ENCODE peak calls at places on chromosome 2, in six cellular contexts. J is right lobe of liver; Q is CD8-positive, alpha-beta memory T cell; C is right atrium auricular region; U is Peyer's patch; O is GM23248. L is an unnamed sample. For H3K4me1, the result is how much of the 10 kb centered on the place peaks cover.

GRCh38 chr2:219446101-219446504 is 11.5 kb downstream of the SPEG start:
- DNase-seq in O (peak), J (no peak), Q (no peak), U (no peak), C (no peak), L (no peak)

GRCh38 chr2:55154525-55155030 is 77.5 kb downstream of the CLHC1 start:
- DNase-seq in C (no peak), U (no peak), Q (no peak), J (no peak), O (no peak), L (no peak)

GRCh38 chr2:239194731-239195317 is 206.0 kb downstream of the HDAC4 start:
- DNase-seq in J (peak), O (no peak), Q (no peak), C (no peak), U (no peak), L (no peak)

GRCh38 chr2:181948227-181948626 is 37.4 kb upstream of the PPP1R1C start:
- DNase-seq in Q (no peak), U (no peak), C (no peak), O (no peak), J (no peak), L (no peak)

GRCh38 chr2:204251977-204252376 is 293.3 kb upstream of the PARD3B start:
- DNase-seq in O (no peak), U (no peak), J (no peak), Q (no peak), C (no peak), L (no peak)

GRCh38 chr2:227472265-227473018 is 486 bp downstream of the AGFG1 start:
- DNase-seq in J (peak), C (no peak), U (peak), O (peak), Q (peak), L (peak)

GRCh38 chr2:66683068-66683467 is 248.1 kb downstream of the MEIS1 start:
- DNase-seq in C (no peak), J (no peak), Q (no peak), U (no peak), O (no peak), L (no peak)

GRCh38 chr2:27963454-27963853 is 72.9 kb downstream of the BABAM2 start:
- DNase-seq in O (no peak), J (no peak), Q (no peak), C (no peak), U (no peak), L (no peak)

GRCh38 chr2:102385522-102385921 is 29.9 kb downstream of the IL18R1 start:
- DNase-seq in Q (no peak), C (no peak), U (no peak), O (peak), J (no peak), L (no peak)

GRCh38 chr2:141994066-141994465 is 136.8 kb downstream of the LRP1B start:
- DNase-seq in Q (no peak), U (no peak), J (no peak), C (no peak), O (no peak), L (no peak)

GRCh38 chr2:164145093-164145987 is 409.5 kb upstream of the FIGN start:
- DNase-seq in J (no peak), U (no peak), Q (no peak), C (no peak), O (peak), L (no peak)

GRCh38 chr2:56133931-56134629 is 49.7 kb upstream of the CCDC85A start:
- DNase-seq in O (no peak), Q (no peak), U (no peak), J (no peak), C (no peak), L (no peak)

GRCh38 chr2:143081616-143082015 is 47.6 kb upstream of the ARHGAP15 start:
- DNase-seq in O (peak), Q (no peak), U (no peak), C (no peak), J (no peak), L (no peak)

GRCh38 chr2:101361519-101361918 is 25.8 kb downstream of the CREG2 start:
- DNase-seq in C (no peak), U (no peak), O (peak), Q (no peak), J (no peak), L (no peak)

GRCh38 chr2:102520801-102521200 is 47.8 kb downstream of the SLC9A4 start:
- DNase-seq in U (no peak), O (no peak), C (no peak), J (no peak), Q (no peak), L (no peak)

GRCh38 chr2:101153077-101153707 is 2.0 kb upstream of the TBC1D8 start:
- DNase-seq in U (no peak), C (no peak), O (no peak), Q (no peak), J (no peak), L (no peak)

GRCh38 chr2:183149489-183149888 is 25.2 kb downstream of the NUP35 start:
- DNase-seq in C (no peak), J (no peak), O (peak), U (no peak), Q (no peak), L (no peak)

DNA sequence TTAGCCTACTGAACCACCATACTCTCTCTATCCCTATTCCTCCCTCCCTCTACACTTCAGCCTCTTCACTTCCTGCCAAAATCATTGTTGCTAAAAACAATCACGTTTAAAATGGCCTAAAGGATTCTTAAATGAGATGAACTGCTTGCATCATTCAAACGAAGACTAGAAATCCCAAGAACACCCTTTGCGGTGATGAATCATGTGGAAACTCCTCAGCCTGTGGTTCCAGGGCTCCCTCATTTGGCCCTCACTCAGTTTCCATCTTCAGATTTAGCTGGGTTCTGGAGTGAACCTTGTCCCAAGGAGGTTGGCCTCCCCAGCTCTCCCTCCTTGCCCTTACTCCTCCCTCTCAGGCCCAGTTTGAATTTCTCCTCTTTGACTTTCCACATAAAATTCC is 125.6 kb upstream of the CDC42EP3 start:
- DNase-seq in O (peak), C (no peak), J (no peak), U (no peak), Q (no peak), L (no peak)
- H3K27ac ChIP-seq in O (peak), C (no peak), J (no peak), U (no peak), Q (no peak), L (no peak)

DNA sequence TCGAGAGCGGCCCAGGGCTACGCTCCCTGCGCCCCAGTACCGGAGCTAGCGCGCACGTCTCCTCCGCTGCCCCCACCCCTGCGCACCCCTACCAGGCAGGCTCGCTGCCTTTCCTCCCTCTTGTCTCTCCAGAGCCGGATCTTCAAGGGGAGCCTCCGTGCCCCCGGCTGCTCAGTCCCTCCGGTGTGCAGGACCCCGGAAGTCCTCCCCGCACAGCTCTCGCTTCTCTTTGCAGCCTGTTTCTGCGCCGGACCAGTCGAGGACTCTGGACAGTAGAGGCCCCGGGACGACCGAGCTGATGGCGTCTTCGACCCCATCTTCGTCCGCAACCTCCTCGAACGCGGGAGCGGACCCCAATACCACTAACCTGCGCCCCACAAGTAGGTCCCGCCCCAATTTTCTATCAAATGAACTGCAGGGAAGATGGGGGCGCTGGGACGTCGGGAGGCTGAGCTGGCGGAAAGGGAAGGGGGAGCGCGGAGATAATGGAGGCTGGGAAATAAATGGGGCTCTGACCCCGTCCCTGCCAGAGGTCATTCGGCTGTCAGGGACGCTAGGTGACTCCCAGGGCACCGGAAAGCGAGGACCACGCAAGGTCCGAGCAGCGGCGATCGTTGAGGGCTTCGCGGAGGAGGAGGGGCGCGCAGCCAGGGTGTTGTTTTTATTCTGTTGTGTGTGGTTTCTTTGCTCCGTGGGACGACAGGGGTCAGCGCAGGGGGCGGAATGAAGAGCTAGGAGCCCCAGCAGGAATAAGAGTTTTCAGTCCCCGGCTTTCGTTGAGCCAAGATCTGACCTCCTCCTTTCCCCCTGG is 1.8 kb downstream of the GAD1 start:
- DNase-seq in Q (no peak), U (no peak), J (no peak), O (peak), C (no peak), L (no peak)
- H3K4me1 ChIP-seq in Q (half or more), U (under half), J (under half), O (under half), C (half or more), L (under half)

DNA sequence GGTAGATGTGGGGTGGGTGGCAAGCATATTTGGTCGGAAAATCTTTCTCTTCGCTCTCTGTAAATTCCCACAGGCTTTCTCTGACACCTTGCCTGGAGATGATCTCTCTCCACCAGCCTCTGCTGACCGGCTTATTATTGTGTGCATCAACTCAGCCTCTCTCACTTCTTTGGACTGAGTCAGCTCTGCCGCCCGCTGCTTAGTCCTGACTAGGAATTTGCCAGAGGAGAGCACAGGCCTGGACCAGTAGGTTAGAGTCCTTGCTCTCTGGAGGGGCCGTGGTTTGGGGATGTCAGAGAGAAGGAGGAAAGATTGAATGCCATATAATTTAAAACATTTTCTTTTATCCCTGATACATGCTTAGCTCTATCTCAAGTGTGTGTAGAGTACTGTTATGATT is 242.6 kb upstream of the THSD7B start:
- DNase-seq in Q (no peak), C (no peak), O (no peak), J (no peak), U (no peak), L (no peak)
- H3K4me3 ChIP-seq in Q (no peak), C (no peak), O (no peak), J (no peak), U (no peak), L (no peak)

DNA sequence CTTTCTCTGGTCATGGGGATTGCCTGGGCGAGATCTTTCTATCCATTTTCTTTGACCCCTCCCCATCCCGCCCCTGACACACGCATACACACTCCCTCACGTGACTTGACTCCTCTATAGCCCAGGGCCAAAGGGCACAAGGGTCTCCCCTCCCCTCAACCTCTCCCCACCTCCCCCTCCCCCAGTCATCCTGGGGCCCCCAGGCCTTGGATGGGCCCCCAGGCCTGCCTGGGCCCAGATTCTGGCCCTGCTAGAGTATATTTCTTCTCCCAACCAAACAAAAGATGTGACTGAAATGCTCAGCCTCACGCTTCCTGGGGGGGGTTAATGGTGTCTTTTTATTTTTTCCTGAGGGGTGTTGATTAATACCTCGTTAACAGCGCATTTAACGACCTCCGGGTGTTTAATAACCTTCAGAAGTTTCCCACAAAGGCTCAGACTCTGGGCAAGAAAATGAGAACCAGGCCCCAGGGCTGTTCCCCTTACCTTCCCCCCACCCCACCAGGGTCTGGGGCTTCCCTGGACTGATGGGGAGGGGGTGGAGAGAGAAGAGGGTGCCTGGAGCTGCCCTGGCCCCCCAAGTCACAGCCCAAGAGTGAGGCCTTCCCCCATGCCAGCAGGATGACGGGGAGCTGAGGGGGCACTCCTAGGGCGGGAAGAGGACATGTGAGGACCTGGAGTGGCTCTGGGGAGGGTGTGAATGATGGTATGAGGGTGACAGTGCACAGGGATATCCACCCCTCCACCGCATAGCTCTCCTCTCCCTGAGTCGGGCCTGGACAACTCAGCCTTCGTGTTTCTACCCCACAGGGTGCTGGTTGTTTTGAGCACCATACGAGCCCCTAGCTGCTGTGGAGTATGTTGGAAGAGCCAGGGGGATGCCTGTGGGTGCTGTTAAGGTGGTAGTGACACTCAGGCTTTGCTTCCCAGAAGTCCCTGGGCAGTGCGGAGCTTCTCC is 3.6 kb downstream of the PKDCC start:
- DNase-seq in U (no peak), C (no peak), O (no peak), J (no peak), Q (no peak), L (peak)
- H3K27ac ChIP-seq in U (peak), C (peak), O (no peak), J (peak), Q (no peak), L (peak)

GRCh38 chr2:26243643-26244478 is 571 bp downstream of the HADHA start:
- DNase-seq in U (no peak), C (no peak), Q (no peak), O (peak), J (no peak), L (no peak)

GRCh38 chr2:26245231-26245732 is 543 bp downstream of the HADHB start:
- DNase-seq in C (no peak), U (peak), Q (peak), O (peak), J (no peak), L (peak)

GRCh38 chr2:26238301-26238958 is 6.0 kb downstream of the HADHA start:
- DNase-seq in Q (no peak), C (no peak), O (peak), U (no peak), J (no peak), L (no peak)

GRCh38 chr2:26244479-26245230 is at the start of the genes HADHA and HADHB:
- DNase-seq in J (peak), Q (peak), U (peak), C (peak), O (peak), L (peak)

DNA sequence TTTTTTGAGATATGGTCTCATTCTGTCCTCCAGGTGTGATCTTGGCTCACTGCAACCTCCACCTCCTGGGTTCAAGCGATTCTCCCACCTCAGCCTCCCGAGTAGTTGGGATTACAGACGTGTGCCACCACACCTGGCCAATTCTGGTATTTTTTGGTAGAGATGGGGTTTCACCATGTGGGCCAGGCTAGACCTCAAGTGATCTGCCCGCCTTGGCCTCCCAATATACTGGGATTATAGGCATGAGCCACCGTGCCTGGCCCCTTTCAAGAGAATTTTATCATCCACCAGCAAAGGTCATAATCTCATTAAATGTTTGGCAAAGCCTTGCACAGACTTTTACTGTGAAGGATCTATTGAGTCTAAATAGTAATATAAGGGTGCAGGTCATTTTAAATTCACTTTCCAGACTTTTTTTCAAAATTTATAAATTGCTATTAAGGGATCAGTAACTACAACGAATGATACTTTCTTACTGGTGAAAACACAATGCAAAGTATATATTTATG is 2.5 kb downstream of the HADHA start:
- DNase-seq in U (no peak), J (no peak), Q (no peak), O (no peak), C (no peak), L (no peak)
- H3K4me1 ChIP-seq in U (under half), J (under half), Q (under half), O (under half), C (half or more), L (under half)

GRCh38 chr2:38654495-38655381 is 11.2 kb upstream of the GALM start:
- DNase-seq in O (no peak), Q (no peak), C (no peak), U (no peak), J (no peak), L (no peak)

GRCh38 chr2:38650717-38651116 is 15.2 kb upstream of the GALM start:
- DNase-seq in J (no peak), Q (no peak), C (no peak), U (no peak), O (no peak), L (no peak)

GRCh38 chr2:38653380-38653714 is 12.6 kb upstream of the GALM start:
- DNase-seq in U (no peak), Q (no peak), O (no peak), J (no peak), C (no peak), L (no peak)

GRCh38 chr2:38653715-38654494 is 12.0 kb upstream of the GALM start:
- DNase-seq in C (no peak), U (no peak), J (no peak), Q (peak), O (no peak), L (no peak)

DNA sequence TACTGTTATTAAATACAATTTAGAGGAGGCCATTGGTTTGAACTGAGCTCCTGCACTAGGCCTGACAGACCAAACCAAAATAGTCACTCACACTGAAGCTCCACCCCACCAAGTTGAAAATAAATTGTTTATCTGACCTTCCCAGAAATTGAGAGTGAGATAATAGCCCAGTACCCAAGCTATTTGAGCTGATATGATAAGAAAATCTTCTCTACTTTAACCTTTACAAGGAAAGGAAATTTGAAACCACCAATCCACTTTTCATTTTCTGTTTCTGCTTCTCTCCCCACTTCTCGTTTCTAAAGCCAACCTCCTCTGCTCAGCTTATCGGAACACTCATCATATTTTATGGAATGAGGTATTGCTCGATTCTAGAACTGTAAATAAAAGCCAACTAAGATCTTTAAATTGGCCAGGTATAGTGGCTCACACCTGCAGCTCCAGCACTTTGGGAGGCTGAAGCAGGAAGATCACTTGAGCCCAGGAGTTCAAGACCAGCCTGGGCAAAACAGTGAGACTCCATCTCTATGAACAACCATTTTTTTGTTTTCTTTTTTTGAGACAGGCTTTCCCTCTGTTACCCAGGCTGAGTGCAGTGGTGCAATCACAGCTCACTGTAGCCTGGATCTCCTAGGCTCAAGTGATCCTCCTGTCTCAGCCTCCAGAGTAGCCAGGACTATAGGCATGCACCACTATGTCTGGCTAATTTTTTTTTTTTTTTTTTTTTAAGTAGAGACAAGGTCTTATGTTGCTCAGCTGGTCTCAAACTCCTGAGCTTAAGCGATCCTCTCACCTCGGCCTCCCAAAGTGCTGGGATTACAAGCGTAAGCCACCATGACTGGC is 13.3 kb upstream of the GALM start:
- DNase-seq in O (no peak), C (no peak), Q (no peak), J (no peak), U (no peak), L (no peak)
- H3K4me3 ChIP-seq in O (no peak), C (no peak), Q (peak), J (no peak), U (no peak), L (no peak)

DNA sequence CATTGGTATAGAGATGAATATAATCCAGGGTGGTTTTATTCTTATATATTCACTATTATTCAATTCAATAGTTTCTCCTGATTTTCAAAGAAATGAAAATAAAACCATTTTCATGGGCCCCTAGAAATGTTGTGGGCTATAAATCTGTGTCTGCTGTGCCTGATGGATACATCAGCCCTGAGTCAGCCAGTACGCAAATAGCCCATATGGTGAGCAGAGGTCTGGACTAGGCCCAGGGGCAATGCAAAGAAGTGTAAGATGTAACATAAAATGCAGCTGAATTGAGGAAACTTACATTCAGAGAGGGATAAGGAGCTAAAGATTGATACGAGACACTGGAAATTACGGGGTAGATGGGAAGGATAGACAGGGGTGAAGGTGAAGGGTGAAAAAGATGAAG is 122.5 kb downstream of the MAIP1 start:
- DNase-seq in C (no peak), U (no peak), O (no peak), Q (no peak), J (no peak), L (no peak)
- H3K27ac ChIP-seq in C (no peak), U (no peak), O (no peak), Q (no peak), J (peak), L (no peak)